ENCODE peak calls at places on chromosomes 3 and 15, in seven cellular contexts. G is mesendoderm, P is Kasumi-1, N is NCI-H748 treated with DMSO at 0.1 percent for 48 hours, F is anterior cingulate cortex, E is NCI-H1105 treated with DMSO at 0.1 percent for 48 hours, R is prostate gland. T is an unnamed sample.
A peak's percentile ranks its signal among the peaks of the same experiment; 100 is the strongest.

GRCh38 chr15:71808311-71809020 is 1.9 kb upstream of the NR2E3 start:
- DNase-seq in G (no peak), F (no peak), R (no peak), N (no peak), E (no peak), P (no peak), T (no peak)

GRCh38 chr3:15291589-15292541 is 40.5 kb downstream of the SH3BP5 start:
- DNase-seq in R (no peak), E (no peak), P (peak; percentile 67), G (no peak), F (no peak), N (no peak), T (no peak)

GRCh38 chr15:60673156-60673555 is 194.2 kb upstream of the ICE2 start:
- DNase-seq in F (no peak), R (no peak), E (no peak), N (no peak), G (no peak), P (no peak), T (no peak)

GRCh38 chr15:63601026-63601726 is 4.0 kb downstream of the FBXL22 start:
- DNase-seq in E (peak; percentile 43), N (no peak), P (peak; percentile 65), R (no peak), G (peak; percentile 18), F (no peak), T (no peak)

GRCh38 chr15:39720721-39721611 is 61.7 kb downstream of the FSIP1 start:
- DNase-seq in N (no peak), F (no peak), E (no peak), R (no peak), G (peak; percentile 51), P (no peak), T (no peak)

GRCh38 chr3:82816086-82816485 is 1054.6 kb upstream of the GBE1 start:
- DNase-seq in E (no peak), F (no peak), G (no peak), P (no peak), N (no peak), R (no peak), T (no peak)

GRCh38 chr15:31552482-31553099 is 226.0 kb downstream of the KLF13 start:
- DNase-seq in R (no peak), G (no peak), F (no peak), N (no peak), P (no peak), E (no peak), T (no peak)

GRCh38 chr3:170502297-170502696 is 83.6 kb downstream of the SLC7A14 start:
- DNase-seq in F (no peak), G (no peak), P (no peak), E (no peak), N (no peak), R (no peak), T (no peak)

GRCh38 chr15:92677998-92678397 is 22.4 kb upstream of the FAM174B start:
- DNase-seq in N (no peak), G (no peak), R (no peak), F (no peak), E (no peak), P (no peak), T (no peak)

GRCh38 chr3:7381741-7382140 is 520.8 kb downstream of the GRM7 start:
- DNase-seq in P (no peak), G (no peak), R (no peak), N (no peak), E (no peak), F (no peak), T (no peak)

GRCh38 chr3:192817053-192817452 is 89.7 kb upstream of the FGF12 start:
- DNase-seq in N (no peak), P (no peak), G (no peak), R (no peak), F (no peak), E (no peak), T (no peak)

GRCh38 chr3:101512521-101513418 is at the start of gene SENP7:
- DNase-seq in E (peak; percentile 80), P (peak; percentile 85), N (peak; percentile 51), F (peak; percentile 32), G (peak; percentile 92), R (peak; percentile 78), T (peak; percentile 39)

GRCh38 chr3:126883241-126883640 is 99.7 kb upstream of the PLXNA1 start:
- DNase-seq in N (no peak), P (no peak), R (no peak), F (no peak), G (no peak), E (no peak), T (no peak)

GRCh38 chr3:46936733-46937250 is 39.8 kb downstream of the CCDC12 start:
- DNase-seq in G (no peak), E (no peak), N (no peak), P (no peak), R (no peak), F (no peak), T (no peak)

GRCh38 chr15:74892313-74892712 is 2.5 kb downstream of the MPI start:
- DNase-seq in G (no peak), N (no peak), R (no peak), E (no peak), F (no peak), P (no peak), T (no peak)

GRCh38 chr15:63048986-63049665 is 6.6 kb downstream of the TPM1 start:
- DNase-seq in E (peak; percentile 80), P (peak; percentile 52), N (no peak), G (peak; percentile 83), R (peak; percentile 44), F (no peak), T (peak; percentile 57)

GRCh38 chr3:169769287-169770181 is at the start of gene ACTRT3:
- DNase-seq in F (no peak), G (peak; percentile 94), N (peak; percentile 65), R (peak; percentile 32), E (no peak), P (peak; percentile 64), T (peak; percentile 22)

GRCh38 chr15:90407871-90408317 is 19.9 kb downstream of the IQGAP1 start:
- DNase-seq in N (no peak), F (no peak), R (no peak), G (no peak), P (no peak), E (no peak), T (no peak)

GRCh38 chr15:85618956-85619491 is 175.7 kb downstream of the KLHL25 start:
- DNase-seq in G (peak; percentile 76), P (peak; percentile 58), F (no peak), N (no peak), E (no peak), R (peak; percentile 47), T (peak; percentile 63)

GRCh38 chr3:127652246-127652995 is 20.3 kb upstream of the ABTB1 start:
- DNase-seq in R (no peak), G (peak; percentile 84), N (no peak), E (peak; percentile 65), P (peak; percentile 57), F (no peak), T (no peak)

GRCh38 chr15:55741592-55742497 is 1.1 kb downstream of the PRTG start:
- DNase-seq in P (no peak), E (no peak), R (no peak), G (peak; percentile 67), N (peak; percentile 37), F (no peak), T (no peak)

GRCh38 chr15:49918106-49918505 is 200.9 kb downstream of the ATP8B4 start:
- DNase-seq in P (no peak), E (peak; percentile 28), F (no peak), R (no peak), N (no peak), G (no peak), T (no peak)

T was measured in amygdala.